ENCODE peak calls at places on chromosomes 16 and 17, in eight cellular contexts. One of them, this sample, is unnamed.

GRCh38 chr16:70695351-70696070 is 9.7 kb upstream of the MTSS2 start:
- DNase-seq in stimulated activated CD8-positive, alpha-beta memory T cell treated with anti-CD3 and anti-CD28 coated beads, Interleukin-7, amount 100 ng/mL, for 1 hour: no peak
- DNase-seq in GM12891: no peak
- DNase-seq in CD8-positive, alpha-beta memory T cell: no peak
- DNase-seq in HFF-Myc: no peak
- DNase-seq in ascending aorta: no peak
- DNase-seq in myocyte: peak; percentile 95
- DNase-seq in midbrain: no peak
- DNase-seq in this sample: no peak

GRCh38 chr16:14364386-14365199 is 265.5 kb downstream of the PARN start:
- DNase-seq in stimulated activated CD8-positive, alpha-beta memory T cell treated with anti-CD3 and anti-CD28 coated beads, Interleukin-7, amount 100 ng/mL, for 1 hour: no peak
- DNase-seq in GM12891: no peak
- DNase-seq in CD8-positive, alpha-beta memory T cell: no peak
- DNase-seq in HFF-Myc: no peak
- DNase-seq in ascending aorta: no peak
- DNase-seq in myocyte: peak; percentile 75
- DNase-seq in midbrain: no peak
- DNase-seq in this sample: no peak

GRCh38 chr17:61490540-61490975 is 38.3 kb downstream of the TBX4 start:
- DNase-seq in stimulated activated CD8-positive, alpha-beta memory T cell treated with anti-CD3 and anti-CD28 coated beads, Interleukin-7, amount 100 ng/mL, for 1 hour: no peak
- DNase-seq in GM12891: no peak
- DNase-seq in CD8-positive, alpha-beta memory T cell: no peak
- DNase-seq in HFF-Myc: no peak
- DNase-seq in ascending aorta: peak; percentile 50
- DNase-seq in myocyte: peak; percentile 75
- DNase-seq in midbrain: no peak
- DNase-seq in this sample: no peak

GRCh38 chr16:88744839-88745521 is 38.7 kb downstream of the CTU2 start:
- DNase-seq in stimulated activated CD8-positive, alpha-beta memory T cell treated with anti-CD3 and anti-CD28 coated beads, Interleukin-7, amount 100 ng/mL, for 1 hour: no peak
- DNase-seq in GM12891: no peak
- DNase-seq in CD8-positive, alpha-beta memory T cell: no peak
- DNase-seq in HFF-Myc: no peak
- DNase-seq in ascending aorta: no peak
- DNase-seq in myocyte: no peak
- DNase-seq in midbrain: no peak
- DNase-seq in this sample: no peak

GRCh38 chr16:81461243-81461642 is 16.6 kb downstream of the CMIP start:
- DNase-seq in stimulated activated CD8-positive, alpha-beta memory T cell treated with anti-CD3 and anti-CD28 coated beads, Interleukin-7, amount 100 ng/mL, for 1 hour: no peak
- DNase-seq in GM12891: no peak
- DNase-seq in CD8-positive, alpha-beta memory T cell: no peak
- DNase-seq in HFF-Myc: no peak
- DNase-seq in ascending aorta: no peak
- DNase-seq in myocyte: no peak
- DNase-seq in midbrain: no peak
- DNase-seq in this sample: no peak

GRCh38 chr16:50719401-50720337 is 22.2 kb upstream of the CYLD start:
- DNase-seq in stimulated activated CD8-positive, alpha-beta memory T cell treated with anti-CD3 and anti-CD28 coated beads, Interleukin-7, amount 100 ng/mL, for 1 hour: no peak
- DNase-seq in GM12891: no peak
- DNase-seq in CD8-positive, alpha-beta memory T cell: no peak
- DNase-seq in HFF-Myc: no peak
- DNase-seq in ascending aorta: no peak
- DNase-seq in myocyte: no peak
- DNase-seq in midbrain: no peak
- DNase-seq in this sample: no peak

GRCh38 chr16:11708421-11708820 is 34.2 kb downstream of the TXNDC11 start:
- DNase-seq in stimulated activated CD8-positive, alpha-beta memory T cell treated with anti-CD3 and anti-CD28 coated beads, Interleukin-7, amount 100 ng/mL, for 1 hour: no peak
- DNase-seq in GM12891: no peak
- DNase-seq in CD8-positive, alpha-beta memory T cell: no peak
- DNase-seq in HFF-Myc: no peak
- DNase-seq in ascending aorta: no peak
- DNase-seq in myocyte: no peak
- DNase-seq in midbrain: no peak
- DNase-seq in this sample: no peak

GRCh38 chr17:82492647-82493516 is 26.6 kb upstream of the FOXK2 start:
- DNase-seq in stimulated activated CD8-positive, alpha-beta memory T cell treated with anti-CD3 and anti-CD28 coated beads, Interleukin-7, amount 100 ng/mL, for 1 hour: no peak
- DNase-seq in GM12891: no peak
- DNase-seq in CD8-positive, alpha-beta memory T cell: no peak
- DNase-seq in HFF-Myc: no peak
- DNase-seq in ascending aorta: peak; percentile 79
- DNase-seq in myocyte: peak; percentile 60
- DNase-seq in midbrain: no peak
- DNase-seq in this sample: no peak

GRCh38 chr17:75326587-75326955 is 37.3 kb upstream of the SLC25A19 start:
- DNase-seq in stimulated activated CD8-positive, alpha-beta memory T cell treated with anti-CD3 and anti-CD28 coated beads, Interleukin-7, amount 100 ng/mL, for 1 hour: no peak
- DNase-seq in GM12891: no peak
- DNase-seq in CD8-positive, alpha-beta memory T cell: no peak
- DNase-seq in HFF-Myc: no peak
- DNase-seq in ascending aorta: no peak
- DNase-seq in myocyte: no peak
- DNase-seq in midbrain: no peak
- DNase-seq in this sample: no peak

GRCh38 chr16:77732241-77732946 is 10.1 kb downstream of the NUDT7 start:
- DNase-seq in stimulated activated CD8-positive, alpha-beta memory T cell treated with anti-CD3 and anti-CD28 coated beads, Interleukin-7, amount 100 ng/mL, for 1 hour: no peak
- DNase-seq in GM12891: no peak
- DNase-seq in CD8-positive, alpha-beta memory T cell: no peak
- DNase-seq in HFF-Myc: no peak
- DNase-seq in ascending aorta: no peak
- DNase-seq in myocyte: no peak
- DNase-seq in midbrain: no peak
- DNase-seq in this sample: no peak

GRCh38 chr17:70034158-70034557 is 40.9 kb upstream of the KCNJ16 start:
- DNase-seq in stimulated activated CD8-positive, alpha-beta memory T cell treated with anti-CD3 and anti-CD28 coated beads, Interleukin-7, amount 100 ng/mL, for 1 hour: no peak
- DNase-seq in GM12891: no peak
- DNase-seq in CD8-positive, alpha-beta memory T cell: no peak
- DNase-seq in HFF-Myc: no peak
- DNase-seq in ascending aorta: no peak
- DNase-seq in myocyte: no peak
- DNase-seq in midbrain: no peak
- DNase-seq in this sample: no peak

GRCh38 chr17:20116683-20117309 is 107.6 kb downstream of the SPECC1 start:
- DNase-seq in stimulated activated CD8-positive, alpha-beta memory T cell treated with anti-CD3 and anti-CD28 coated beads, Interleukin-7, amount 100 ng/mL, for 1 hour: no peak
- DNase-seq in GM12891: no peak
- DNase-seq in CD8-positive, alpha-beta memory T cell: peak; percentile 34
- DNase-seq in HFF-Myc: peak; percentile 15
- DNase-seq in ascending aorta: no peak
- DNase-seq in myocyte: peak; percentile 74
- DNase-seq in midbrain: peak; percentile 60
- DNase-seq in this sample: peak; percentile 42

GRCh38 chr16:56603589-56603988 is 4.8 kb upstream of the MT2A start:
- DNase-seq in stimulated activated CD8-positive, alpha-beta memory T cell treated with anti-CD3 and anti-CD28 coated beads, Interleukin-7, amount 100 ng/mL, for 1 hour: no peak
- DNase-seq in GM12891: no peak
- DNase-seq in CD8-positive, alpha-beta memory T cell: no peak
- DNase-seq in HFF-Myc: no peak
- DNase-seq in ascending aorta: no peak
- DNase-seq in myocyte: peak; percentile 61
- DNase-seq in midbrain: peak; percentile 71
- DNase-seq in this sample: no peak